ENCODE peak calls at places on chromosomes 3 and 15, in eight cellular contexts. One of them, this sample, is unnamed.

GRCh38 chr15:59190291-59190690 is 16.4 kb upstream of the LDHAL6B start:
- DNase-seq in tibial nerve: no peak
- DNase-seq in Ammon's horn: no peak
- DNase-seq in AG04450: no peak
- DNase-seq in A673: no peak
- DNase-seq in stimulated activated CD4-positive, alpha-beta T cell treated with anti-CD3 and anti-CD28 coated beads, TNF-alpha, amount 100 ng/mL, for 1 hour: no peak
- DNase-seq in right lobe of liver: no peak
- DNase-seq in mucosa of gallbladder: no peak
- DNase-seq in this sample: no peak

GRCh38 chr15:43187544-43188155 is 2.4 kb downstream of the CCNDBP1 start:
- DNase-seq in stimulated activated CD4-positive, alpha-beta T cell treated with anti-CD3 and anti-CD28 coated beads, TNF-alpha, amount 100 ng/mL, for 1 hour: no peak
- DNase-seq in tibial nerve: no peak
- DNase-seq in A673: peak; percentile 66
- DNase-seq in Ammon's horn: peak; percentile 47
- DNase-seq in right lobe of liver: no peak
- DNase-seq in mucosa of gallbladder: no peak
- DNase-seq in AG04450: peak; percentile 34
- DNase-seq in this sample: no peak

GRCh38 chr15:99717129-99718024 is 15.9 kb downstream of the LYSMD4 start:
- DNase-seq in Ammon's horn: peak; percentile 31
- DNase-seq in right lobe of liver: no peak
- DNase-seq in A673: peak; percentile 77
- DNase-seq in mucosa of gallbladder: no peak
- DNase-seq in stimulated activated CD4-positive, alpha-beta T cell treated with anti-CD3 and anti-CD28 coated beads, TNF-alpha, amount 100 ng/mL, for 1 hour: no peak
- DNase-seq in AG04450: no peak
- DNase-seq in tibial nerve: no peak
- DNase-seq in this sample: peak; percentile 60

GRCh38 chr15:72991026-72991425 is 61.2 kb upstream of the NEO1 start:
- DNase-seq in A673: no peak
- DNase-seq in mucosa of gallbladder: no peak
- DNase-seq in AG04450: no peak
- DNase-seq in Ammon's horn: no peak
- DNase-seq in right lobe of liver: no peak
- DNase-seq in stimulated activated CD4-positive, alpha-beta T cell treated with anti-CD3 and anti-CD28 coated beads, TNF-alpha, amount 100 ng/mL, for 1 hour: no peak
- DNase-seq in tibial nerve: no peak
- DNase-seq in this sample: no peak

GRCh38 chr15:63258658-63259057 is 18.7 kb upstream of the APH1B start:
- DNase-seq in Ammon's horn: no peak
- DNase-seq in mucosa of gallbladder: no peak
- DNase-seq in tibial nerve: no peak
- DNase-seq in A673: no peak
- DNase-seq in stimulated activated CD4-positive, alpha-beta T cell treated with anti-CD3 and anti-CD28 coated beads, TNF-alpha, amount 100 ng/mL, for 1 hour: no peak
- DNase-seq in AG04450: no peak
- DNase-seq in right lobe of liver: no peak
- DNase-seq in this sample: no peak

GRCh38 chr3:25442486-25442885 is 14.4 kb downstream of the RARB start:
- DNase-seq in A673: no peak
- DNase-seq in AG04450: no peak
- DNase-seq in right lobe of liver: no peak
- DNase-seq in tibial nerve: no peak
- DNase-seq in stimulated activated CD4-positive, alpha-beta T cell treated with anti-CD3 and anti-CD28 coated beads, TNF-alpha, amount 100 ng/mL, for 1 hour: no peak
- DNase-seq in Ammon's horn: no peak
- DNase-seq in mucosa of gallbladder: no peak
- DNase-seq in this sample: no peak

GRCh38 chr15:38857814-38858213 is 293.2 kb upstream of the RASGRP1 start:
- DNase-seq in tibial nerve: no peak
- DNase-seq in stimulated activated CD4-positive, alpha-beta T cell treated with anti-CD3 and anti-CD28 coated beads, TNF-alpha, amount 100 ng/mL, for 1 hour: no peak
- DNase-seq in AG04450: no peak
- DNase-seq in mucosa of gallbladder: no peak
- DNase-seq in Ammon's horn: no peak
- DNase-seq in A673: no peak
- DNase-seq in right lobe of liver: no peak
- DNase-seq in this sample: no peak

GRCh38 chr3:146100180-146100579 is 60.8 kb downstream of the PLOD2 start:
- DNase-seq in right lobe of liver: no peak
- DNase-seq in mucosa of gallbladder: no peak
- DNase-seq in tibial nerve: no peak
- DNase-seq in stimulated activated CD4-positive, alpha-beta T cell treated with anti-CD3 and anti-CD28 coated beads, TNF-alpha, amount 100 ng/mL, for 1 hour: no peak
- DNase-seq in AG04450: no peak
- DNase-seq in A673: no peak
- DNase-seq in Ammon's horn: no peak
- DNase-seq in this sample: no peak

GRCh38 chr15:25527118-25527517 is 88.3 kb upstream of the UBE3A start:
- DNase-seq in Ammon's horn: peak; percentile 36
- DNase-seq in stimulated activated CD4-positive, alpha-beta T cell treated with anti-CD3 and anti-CD28 coated beads, TNF-alpha, amount 100 ng/mL, for 1 hour: no peak
- DNase-seq in tibial nerve: no peak
- DNase-seq in mucosa of gallbladder: no peak
- DNase-seq in AG04450: no peak
- DNase-seq in right lobe of liver: no peak
- DNase-seq in A673: no peak
- DNase-seq in this sample: no peak

GRCh38 chr3:118671192-118671591 is 363.5 kb downstream of the IGSF11 start:
- DNase-seq in tibial nerve: no peak
- DNase-seq in AG04450: no peak
- DNase-seq in mucosa of gallbladder: no peak
- DNase-seq in stimulated activated CD4-positive, alpha-beta T cell treated with anti-CD3 and anti-CD28 coated beads, TNF-alpha, amount 100 ng/mL, for 1 hour: no peak
- DNase-seq in right lobe of liver: no peak
- DNase-seq in A673: no peak
- DNase-seq in Ammon's horn: peak; percentile 10
- DNase-seq in this sample: no peak

GRCh38 chr3:46024131-46024530 is 3.2 kb downstream of the XCR1 start:
- DNase-seq in stimulated activated CD4-positive, alpha-beta T cell treated with anti-CD3 and anti-CD28 coated beads, TNF-alpha, amount 100 ng/mL, for 1 hour: no peak
- DNase-seq in Ammon's horn: no peak
- DNase-seq in right lobe of liver: no peak
- DNase-seq in AG04450: no peak
- DNase-seq in A673: no peak
- DNase-seq in mucosa of gallbladder: no peak
- DNase-seq in tibial nerve: no peak
- DNase-seq in this sample: no peak

GRCh38 chr15:98003528-98003927 is 43.0 kb downstream of the ARRDC4 start:
- DNase-seq in tibial nerve: no peak
- DNase-seq in Ammon's horn: no peak
- DNase-seq in A673: no peak
- DNase-seq in AG04450: no peak
- DNase-seq in mucosa of gallbladder: no peak
- DNase-seq in stimulated activated CD4-positive, alpha-beta T cell treated with anti-CD3 and anti-CD28 coated beads, TNF-alpha, amount 100 ng/mL, for 1 hour: no peak
- DNase-seq in right lobe of liver: no peak
- DNase-seq in this sample: no peak

GRCh38 chr15:60419752-60420151 is 22.0 kb upstream of the ANXA2 start:
- DNase-seq in mucosa of gallbladder: no peak
- DNase-seq in A673: no peak
- DNase-seq in AG04450: no peak
- DNase-seq in Ammon's horn: no peak
- DNase-seq in tibial nerve: no peak
- DNase-seq in right lobe of liver: no peak
- DNase-seq in stimulated activated CD4-positive, alpha-beta T cell treated with anti-CD3 and anti-CD28 coated beads, TNF-alpha, amount 100 ng/mL, for 1 hour: no peak
- DNase-seq in this sample: no peak

GRCh38 chr15:58257776-58258325 is 119.7 kb downstream of the AQP9 start:
- DNase-seq in stimulated activated CD4-positive, alpha-beta T cell treated with anti-CD3 and anti-CD28 coated beads, TNF-alpha, amount 100 ng/mL, for 1 hour: no peak
- DNase-seq in A673: no peak
- DNase-seq in tibial nerve: no peak
- DNase-seq in mucosa of gallbladder: no peak
- DNase-seq in AG04450: no peak
- DNase-seq in Ammon's horn: no peak
- DNase-seq in right lobe of liver: no peak
- DNase-seq in this sample: no peak

GRCh38 chr3:56980798-56981390 is 79.6 kb upstream of the SPATA12 start:
- DNase-seq in mucosa of gallbladder: no peak
- DNase-seq in AG04450: peak; percentile 88
- DNase-seq in right lobe of liver: no peak
- DNase-seq in A673: peak; percentile 19
- DNase-seq in stimulated activated CD4-positive, alpha-beta T cell treated with anti-CD3 and anti-CD28 coated beads, TNF-alpha, amount 100 ng/mL, for 1 hour: no peak
- DNase-seq in tibial nerve: no peak
- DNase-seq in Ammon's horn: no peak
- DNase-seq in this sample: no peak

This sample was measured in heart right ventricle.